ENCODE peak calls at places on chromosome 1, in nine cellular contexts. B is DND-41; L is epithelial cell of esophagus; C is heart right ventricle; Z is body of pancreas; V is central memory CD4-positive, alpha-beta T cell; P is NCI-H1436; M is A549; H is dermis microvascular lymphatic vessel endothelial cell. O is an unnamed sample.

GRCh38 chr1:155003766-155004351 is 1.3 kb downstream of the ZBTB7B start:
- DNase-seq in V (no peak), M (peak), L (no peak), C (peak), Z (peak), P (no peak), H (peak), B (no peak), O (no peak)

GRCh38 chr1:82517586-82517985 is 716.9 kb downstream of the ADGRL2 start:
- DNase-seq in V (no peak), M (no peak), B (no peak), P (no peak), L (peak), C (peak), Z (no peak), H (peak), O (no peak)

GRCh38 chr1:232209357-232209756 is 420.6 kb downstream of the SIPA1L2 start:
- DNase-seq in C (no peak), V (no peak), H (no peak), B (no peak), Z (no peak), L (peak), P (no peak), M (no peak), O (no peak)

GRCh38 chr1:201644197-201644596 is 105.3 kb downstream of the NAV1 start:
- DNase-seq in V (no peak), M (no peak), P (no peak), L (no peak), Z (no peak), H (no peak), B (no peak), C (no peak), O (no peak)

GRCh38 chr1:185666582-185666981 is 67.6 kb upstream of the HMCN1 start:
- DNase-seq in P (no peak), Z (no peak), C (no peak), L (no peak), B (no peak), M (no peak), H (no peak), V (no peak), O (no peak)

GRCh38 chr1:113536182-113536780 is 146.0 kb downstream of the MAGI3 start:
- DNase-seq in V (no peak), L (peak), M (no peak), C (no peak), B (no peak), P (no peak), H (no peak), Z (no peak), O (no peak)

GRCh38 chr1:66834926-66835325 is 33.9 kb upstream of the INSL5 start:
- DNase-seq in C (no peak), M (no peak), B (no peak), Z (no peak), L (peak), V (no peak), H (no peak), P (no peak), O (no peak)

GRCh38 chr1:225882699-225883615 is 777 bp upstream of the TMEM63A start:
- DNase-seq in L (no peak), P (no peak), V (peak), C (peak), B (no peak), Z (peak), M (peak), H (peak), O (no peak)

GRCh38 chr1:160377585-160378206 is 10.8 kb downstream of the NHLH1 start:
- DNase-seq in H (no peak), B (no peak), V (no peak), Z (no peak), P (no peak), L (peak), C (no peak), M (no peak), O (no peak)

GRCh38 chr1:168980180-168980579 is 126.3 kb upstream of the ATP1B1 start:
- DNase-seq in L (no peak), V (no peak), Z (no peak), M (no peak), B (no peak), P (no peak), H (no peak), C (no peak), O (no peak)

GRCh38 chr1:209733409-209734192 is 22.3 kb upstream of the TRAF3IP3 start:
- DNase-seq in V (no peak), C (no peak), H (no peak), B (no peak), Z (no peak), M (no peak), L (peak), P (no peak), O (no peak)

GRCh38 chr1:112714313-112715263 is 544 bp downstream of the PPM1J start:
- DNase-seq in L (no peak), P (no peak), B (no peak), C (peak), V (no peak), H (no peak), Z (peak), M (no peak), O (no peak)

GRCh38 chr1:119764220-119764619 is 4.5 kb downstream of the HMGCS2 start:
- DNase-seq in B (no peak), V (no peak), L (no peak), P (no peak), Z (no peak), C (no peak), H (no peak), M (no peak), O (no peak)

GRCh38 chr1:51768971-51769601 is 109.4 kb downstream of the NRDC start:
- DNase-seq in Z (peak), M (peak), P (peak), B (peak), L (peak), C (no peak), V (peak), H (peak), O (peak)

GRCh38 chr1:25001125-25001915 is 71.2 kb upstream of the RUNX3 start:
- DNase-seq in P (no peak), C (no peak), L (no peak), B (no peak), M (no peak), V (no peak), H (no peak), Z (no peak), O (no peak)

GRCh38 chr1:204266504-204267034 is 52.8 kb upstream of the GOLT1A start:
- DNase-seq in M (peak), V (no peak), Z (peak), C (no peak), L (peak), B (no peak), P (no peak), H (no peak), O (no peak)